ENCODE peak calls at places on chromosomes 4 and X, in four cellular contexts. T, Z, K and P are unnamed samples.

GRCh38 chr4:83036991-83037390 is 2.0 kb downstream of the COPS4 start:
- DNase-seq in K (peak), T (peak), Z (no peak), P (no peak)

GRCh38 chrX:136200466-136200865 is 50.7 kb downstream of the MAP7D3 start:
- DNase-seq in T (peak), K (peak), Z (no peak), P (no peak)

GRCh38 chr4:83335691-83336090 is 1.0 kb upstream of the HPSE start:
- DNase-seq in Z (no peak), T (peak), K (peak), P (no peak)

GRCh38 chrX:45517090-45517973 is 316.7 kb upstream of the DIPK2B start:
- DNase-seq in K (no peak), Z (no peak), T (peak), P (no peak)

GRCh38 chr4:13349096-13349495 is 135.0 kb downstream of the RAB28 start:
- DNase-seq in K (no peak), T (peak), Z (no peak), P (no peak)

GRCh38 chr4:102778720-102779119 is 18.0 kb upstream of the MANBA start:
- DNase-seq in K (no peak), T (no peak), Z (no peak), P (no peak)

GRCh38 chr4:3409571-3410091 is 32.1 kb upstream of the HGFAC start:
- DNase-seq in K (no peak), Z (peak), T (no peak), P (no peak)

GRCh38 chr4:99816611-99817309 is at the start of gene DAPP1:
- DNase-seq in T (no peak), K (peak), Z (no peak), P (no peak)

GRCh38 chrX:132127748-132128147 is at the start of gene FRMD7:
- DNase-seq in T (no peak), Z (no peak), K (no peak), P (no peak)

GRCh38 chr4:128825226-128825625 is 15.7 kb downstream of the JADE1 start:
- DNase-seq in Z (no peak), K (no peak), T (peak), P (no peak)

GRCh38 chrX:48459483-48459882 is 10.6 kb downstream of the SLC38A5 start:
- DNase-seq in K (no peak), T (no peak), Z (no peak), P (no peak)

GRCh38 chr4:126735294-126736132 is 897.2 kb upstream of the INTU start:
- DNase-seq in K (no peak), T (no peak), Z (no peak), P (no peak)

GRCh38 chr4:152690706-152691651 is 11.2 kb upstream of the TMEM154 start:
- DNase-seq in K (no peak), T (peak), Z (no peak), P (no peak)

GRCh38 chr4:55255171-55255570 is 90.9 kb upstream of the SRD5A3 start:
- DNase-seq in T (peak), Z (no peak), K (no peak), P (no peak)

GRCh38 chr4:150217192-150217591 is 138.9 kb downstream of the DCLK2 start:
- DNase-seq in K (no peak), Z (no peak), T (peak), P (no peak)

GRCh38 chr4:10299601-10300000 is 157.6 kb downstream of the ZNF518B start:
- DNase-seq in Z (no peak), K (no peak), T (peak), P (no peak)